ENCODE peak calls at places on chromosomes 4 and X, in four cellular contexts. J, D, R and G are unnamed samples.

GRCh38 chrX:87732133-87732532 is 214.5 kb downstream of the KLHL4 start:
- DNase-seq in J (no peak), D (no peak), R (no peak), G (no peak)

GRCh38 chrX:47619486-47620302 is at the start of gene SYN1:
- DNase-seq in J (no peak), D (peak), R (peak), G (peak)

GRCh38 chr4:183314336-183314735 is 5.7 kb downstream of the CLDN22 start:
- DNase-seq in J (no peak), D (no peak), R (no peak), G (no peak)

GRCh38 chrX:153783378-153784013 is 2.7 kb downstream of the SRPK3 start:
- DNase-seq in J (no peak), D (no peak), R (no peak), G (no peak)

GRCh38 chrX:131861088-131861787 is 161.9 kb upstream of the STK26 start:
- DNase-seq in J (no peak), D (no peak), R (no peak), G (no peak)

GRCh38 chrX:139881572-139881971 is 51.3 kb downstream of the ATP11C start:
- DNase-seq in J (no peak), D (no peak), R (no peak), G (no peak)

GRCh38 chrX:2829469-2830246 is 928 bp downstream of the GYG2 start:
- DNase-seq in J (no peak), D (no peak), R (no peak), G (no peak)

GRCh38 chr4:172009461-172009860 is 196.3 kb downstream of the GALNTL6 start:
- DNase-seq in J (no peak), D (no peak), R (no peak), G (no peak)

GRCh38 chr4:2691313-2691712 is 64.8 kb downstream of the TNIP2 start:
- DNase-seq in J (no peak), D (no peak), R (no peak), G (peak)

GRCh38 chrX:68938244-68939004 is 109.6 kb downstream of the EFNB1 start:
- DNase-seq in J (no peak), D (no peak), R (peak), G (peak)

GRCh38 chr4:52991452-52991851 is 129.3 kb downstream of the RASL11B start:
- DNase-seq in J (no peak), D (no peak), R (no peak), G (no peak)

GRCh38 chrX:110396777-110397176 is 38.1 kb downstream of the RTL9 start:
- DNase-seq in J (no peak), D (no peak), R (no peak), G (no peak)